ENCODE peak calls at places on chromosomes 5 and 9, in eight cellular contexts. P is RWPE1, Y is GM12865, T is anterior cingulate cortex, A is non-pigmented ciliary epithelial cell, Q is C1 segment of cervical spinal cord, O is progenitor cell of endocrine pancreas, N is HCT116. D is an unnamed sample.

GRCh38 chr5:10642367-10642766 is 78.5 kb downstream of the ANKRD33B start:
- DNase-seq in P (no peak), Y (no peak), T (no peak), A (no peak), Q (no peak), O (no peak), N (no peak), D (no peak)

GRCh38 chr5:76190356-76190755 is 107.2 kb downstream of the SV2C start:
- DNase-seq in P (no peak), Y (no peak), T (no peak), A (no peak), Q (no peak), O (no peak), N (no peak), D (no peak)

GRCh38 chr9:97873877-97874276 is 20.9 kb downstream of the FOXE1 start:
- DNase-seq in P (peak), Y (no peak), T (no peak), A (no peak), Q (no peak), O (no peak), N (no peak), D (peak)

GRCh38 chr9:131670247-131670681 is 69.6 kb downstream of the RAPGEF1 start:
- DNase-seq in P (no peak), Y (no peak), T (no peak), A (no peak), Q (no peak), O (no peak), N (no peak), D (no peak)

GRCh38 chr5:57493034-57493433 is 10.4 kb upstream of the ACTBL2 start:
- DNase-seq in P (no peak), Y (no peak), T (no peak), A (no peak), Q (no peak), O (no peak), N (no peak), D (no peak)

GRCh38 chr9:115034801-115035200 is 83.2 kb downstream of the TNC start:
- DNase-seq in P (peak), Y (no peak), T (no peak), A (peak), Q (no peak), O (no peak), N (no peak), D (no peak)

GRCh38 chr5:141623197-141623596 is 4.4 kb upstream of the DIAPH1 start:
- DNase-seq in P (no peak), Y (peak), T (no peak), A (no peak), Q (no peak), O (no peak), N (no peak), D (no peak)

GRCh38 chr5:113574417-113574816 is 60.9 kb downstream of the YTHDC2 start:
- DNase-seq in P (peak), Y (no peak), T (no peak), A (peak), Q (no peak), O (no peak), N (no peak), D (no peak)

GRCh38 chr9:78011037-78011436 is 20.6 kb downstream of the GNAQ start:
- DNase-seq in P (no peak), Y (no peak), T (no peak), A (no peak), Q (no peak), O (no peak), N (no peak), D (no peak)

GRCh38 chr5:157689942-157690689 is 18.8 kb downstream of the C5orf52 start:
- DNase-seq in P (no peak), Y (peak), T (no peak), A (no peak), Q (no peak), O (no peak), N (no peak), D (no peak)

GRCh38 chr5:5105531-5105930 is 34.6 kb upstream of the ADAMTS16 start:
- DNase-seq in P (peak), Y (no peak), T (no peak), A (no peak), Q (no peak), O (no peak), N (no peak), D (peak)

GRCh38 chr5:157290981-157291711 is 25.2 kb downstream of the CYFIP2 start:
- DNase-seq in P (no peak), Y (peak), T (no peak), A (no peak), Q (no peak), O (no peak), N (no peak), D (peak)

GRCh38 chr5:40540301-40540700 is 139.4 kb upstream of the PTGER4 start:
- DNase-seq in P (no peak), Y (no peak), T (no peak), A (no peak), Q (no peak), O (no peak), N (no peak), D (no peak)

GRCh38 chr9:95753762-95754465 is 121.6 kb upstream of the ERCC6L2 start:
- DNase-seq in P (no peak), Y (no peak), T (no peak), A (no peak), Q (no peak), O (no peak), N (no peak), D (no peak)

GRCh38 chr9:99259231-99259918 is 37.3 kb downstream of the SEC61B start:
- DNase-seq in P (no peak), Y (no peak), T (peak), A (no peak), Q (peak), O (no peak), N (no peak), D (peak)

GRCh38 chr5:128213340-128213739 is 129.8 kb downstream of the SLC12A2 start:
- DNase-seq in P (peak), Y (peak), T (peak), A (no peak), Q (peak), O (peak), N (peak), D (peak)

GRCh38 chr9:89606049-89606481 is 1.3 kb downstream of the GADD45G start:
- DNase-seq in P (peak), Y (no peak), T (peak), A (no peak), Q (peak), O (peak), N (no peak), D (peak)

GRCh38 chr9:96061293-96061987 is 185.9 kb downstream of the ERCC6L2 start:
- DNase-seq in P (peak), Y (peak), T (peak), A (no peak), Q (peak), O (no peak), N (peak), D (peak)

GRCh38 chr9:123678038-123678877 is 251.7 kb downstream of the DENND1A start:
- DNase-seq in P (no peak), Y (no peak), T (no peak), A (no peak), Q (no peak), O (no peak), N (no peak), D (no peak)

GRCh38 chr5:160118349-160119141 is 705 bp downstream of the PWWP2A start:
- DNase-seq in P (peak), Y (peak), T (peak), A (no peak), Q (peak), O (peak), N (no peak), D (peak)

GRCh38 chr5:153147891-153148623 is 342.4 kb upstream of the GRIA1 start:
- DNase-seq in P (peak), Y (peak), T (no peak), A (peak), Q (no peak), O (peak), N (no peak), D (peak)

GRCh38 chr5:150497274-150497988 is 10.5 kb upstream of the NDST1 start:
- DNase-seq in P (peak), Y (no peak), T (peak), A (peak), Q (peak), O (no peak), N (peak), D (peak)

GRCh38 chr9:134318481-134318891 is 7.8 kb upstream of the RXRA start:
- DNase-seq in P (no peak), Y (no peak), T (no peak), A (no peak), Q (no peak), O (no peak), N (no peak), D (no peak)

GRCh38 chr5:10275991-10276390 is 25.9 kb downstream of the CCT5 start:
- DNase-seq in P (no peak), Y (no peak), T (no peak), A (no peak), Q (no peak), O (no peak), N (no peak), D (no peak)

GRCh38 chr9:33466565-33467495 is 6.9 kb downstream of the NOL6 start:
- DNase-seq in P (peak), Y (peak), T (no peak), A (no peak), Q (peak), O (peak), N (no peak), D (no peak)

GRCh38 chr5:171946382-171946781 is 60.1 kb downstream of the FBXW11 start:
- DNase-seq in P (peak), Y (no peak), T (no peak), A (no peak), Q (no peak), O (no peak), N (no peak), D (no peak)

GRCh38 chr9:15160673-15161072 is 146.3 kb downstream of the TTC39B start:
- DNase-seq in P (no peak), Y (no peak), T (no peak), A (no peak), Q (no peak), O (no peak), N (no peak), D (no peak)

GRCh38 chr5:111954516-111955337 is 197.7 kb upstream of the NREP start:
- DNase-seq in P (no peak), Y (peak), T (no peak), A (no peak), Q (no peak), O (no peak), N (no peak), D (no peak)

GRCh38 chr5:28549588-28549987 is 1511.2 kb upstream of the CDH9 start:
- DNase-seq in P (no peak), Y (no peak), T (no peak), A (no peak), Q (no peak), O (no peak), N (no peak), D (no peak)

GRCh38 chr5:31078931-31079330 is 114.6 kb upstream of the CDH6 start:
- DNase-seq in P (no peak), Y (no peak), T (no peak), A (no peak), Q (no peak), O (no peak), N (no peak), D (no peak)